ENCODE peak calls at places on chromosomes 13 and 19, in ten cellular contexts. One of them, this sample, is unnamed.

GRCh38 chr13:100532836-100533435 is 55.7 kb downstream of the GGACT start:
- DNase-seq in activated CD8-positive, alpha-beta memory T cell treated with anti-CD3 and anti-CD28 coated beads, Interleukin-2, amount 50 U/mL, for 48 hours: peak
- DNase-seq in HFF-Myc: no peak
- DNase-seq in left kidney: no peak
- DNase-seq in NCI-H1417: no peak
- DNase-seq in HL-60: no peak
- DNase-seq in SK-N-DZ: no peak
- DNase-seq in NCI-H2081: no peak
- DNase-seq in Caco-2: no peak
- DNase-seq in SW480: no peak
- DNase-seq in this sample: no peak

GRCh38 chr19:18611327-18612050 is 1.2 kb upstream of the TMEM59L start:
- DNase-seq in NCI-H2081: no peak
- DNase-seq in SK-N-DZ: no peak
- DNase-seq in HL-60: no peak
- DNase-seq in Caco-2: no peak
- DNase-seq in activated CD8-positive, alpha-beta memory T cell treated with anti-CD3 and anti-CD28 coated beads, Interleukin-2, amount 50 U/mL, for 48 hours: no peak
- DNase-seq in SW480: no peak
- DNase-seq in left kidney: peak
- DNase-seq in NCI-H1417: peak
- DNase-seq in HFF-Myc: no peak
- DNase-seq in this sample: no peak

GRCh38 chr13:103931885-103932284 is 865.7 kb upstream of the SLC10A2 start:
- DNase-seq in activated CD8-positive, alpha-beta memory T cell treated with anti-CD3 and anti-CD28 coated beads, Interleukin-2, amount 50 U/mL, for 48 hours: no peak
- DNase-seq in NCI-H2081: no peak
- DNase-seq in Caco-2: no peak
- DNase-seq in left kidney: peak
- DNase-seq in SW480: no peak
- DNase-seq in SK-N-DZ: no peak
- DNase-seq in HL-60: no peak
- DNase-seq in NCI-H1417: no peak
- DNase-seq in HFF-Myc: no peak
- DNase-seq in this sample: no peak

GRCh38 chr13:46721054-46721453 is 75.9 kb downstream of the ESD start:
- DNase-seq in SK-N-DZ: peak
- DNase-seq in NCI-H1417: peak
- DNase-seq in activated CD8-positive, alpha-beta memory T cell treated with anti-CD3 and anti-CD28 coated beads, Interleukin-2, amount 50 U/mL, for 48 hours: no peak
- DNase-seq in HFF-Myc: peak
- DNase-seq in Caco-2: no peak
- DNase-seq in SW480: peak
- DNase-seq in left kidney: peak
- DNase-seq in NCI-H2081: peak
- DNase-seq in HL-60: peak
- DNase-seq in this sample: no peak

GRCh38 chr19:3346677-3347353 is 19.6 kb upstream of the NFIC start:
- DNase-seq in SW480: no peak
- DNase-seq in SK-N-DZ: no peak
- DNase-seq in HL-60: no peak
- DNase-seq in left kidney: no peak
- DNase-seq in HFF-Myc: no peak
- DNase-seq in activated CD8-positive, alpha-beta memory T cell treated with anti-CD3 and anti-CD28 coated beads, Interleukin-2, amount 50 U/mL, for 48 hours: no peak
- DNase-seq in Caco-2: no peak
- DNase-seq in NCI-H1417: no peak
- DNase-seq in NCI-H2081: no peak
- DNase-seq in this sample: no peak

GRCh38 chr19:18729933-18730530 is 46.6 kb downstream of the CRTC1 start:
- DNase-seq in activated CD8-positive, alpha-beta memory T cell treated with anti-CD3 and anti-CD28 coated beads, Interleukin-2, amount 50 U/mL, for 48 hours: no peak
- DNase-seq in NCI-H2081: no peak
- DNase-seq in HFF-Myc: no peak
- DNase-seq in left kidney: no peak
- DNase-seq in SW480: no peak
- DNase-seq in HL-60: no peak
- DNase-seq in NCI-H1417: no peak
- DNase-seq in Caco-2: no peak
- DNase-seq in SK-N-DZ: no peak
- DNase-seq in this sample: no peak

GRCh38 chr19:58227964-58228583 is 640 bp upstream of the ZNF544 start:
- DNase-seq in activated CD8-positive, alpha-beta memory T cell treated with anti-CD3 and anti-CD28 coated beads, Interleukin-2, amount 50 U/mL, for 48 hours: no peak
- DNase-seq in HL-60: no peak
- DNase-seq in left kidney: peak
- DNase-seq in HFF-Myc: no peak
- DNase-seq in SK-N-DZ: peak
- DNase-seq in NCI-H2081: no peak
- DNase-seq in SW480: no peak
- DNase-seq in Caco-2: no peak
- DNase-seq in NCI-H1417: no peak
- DNase-seq in this sample: no peak

GRCh38 chr13:110421696-110422395 is 114.8 kb downstream of the COL4A2 start:
- DNase-seq in Caco-2: no peak
- DNase-seq in SW480: peak
- DNase-seq in activated CD8-positive, alpha-beta memory T cell treated with anti-CD3 and anti-CD28 coated beads, Interleukin-2, amount 50 U/mL, for 48 hours: no peak
- DNase-seq in HFF-Myc: no peak
- DNase-seq in left kidney: no peak
- DNase-seq in NCI-H2081: no peak
- DNase-seq in HL-60: peak
- DNase-seq in NCI-H1417: no peak
- DNase-seq in SK-N-DZ: no peak
- DNase-seq in this sample: no peak

GRCh38 chr19:7544626-7545025 is 9.1 kb downstream of the PNPLA6 start:
- DNase-seq in HL-60: peak
- DNase-seq in Caco-2: no peak
- DNase-seq in NCI-H1417: no peak
- DNase-seq in SW480: no peak
- DNase-seq in SK-N-DZ: no peak
- DNase-seq in left kidney: no peak
- DNase-seq in NCI-H2081: no peak
- DNase-seq in activated CD8-positive, alpha-beta memory T cell treated with anti-CD3 and anti-CD28 coated beads, Interleukin-2, amount 50 U/mL, for 48 hours: no peak
- DNase-seq in HFF-Myc: no peak
- DNase-seq in this sample: no peak

GRCh38 chr13:102869948-102870676 is 24.3 kb downstream of the ERCC5 start:
- DNase-seq in Caco-2: no peak
- DNase-seq in SK-N-DZ: peak
- DNase-seq in HFF-Myc: no peak
- DNase-seq in SW480: no peak
- DNase-seq in HL-60: peak
- DNase-seq in left kidney: peak
- DNase-seq in NCI-H1417: no peak
- DNase-seq in NCI-H2081: no peak
- DNase-seq in activated CD8-positive, alpha-beta memory T cell treated with anti-CD3 and anti-CD28 coated beads, Interleukin-2, amount 50 U/mL, for 48 hours: no peak
- DNase-seq in this sample: no peak

GRCh38 chr13:95676100-95676774 is 702 bp upstream of the DNAJC3 start:
- DNase-seq in SW480: peak
- DNase-seq in SK-N-DZ: no peak
- DNase-seq in left kidney: no peak
- DNase-seq in HFF-Myc: no peak
- DNase-seq in NCI-H1417: no peak
- DNase-seq in NCI-H2081: peak
- DNase-seq in activated CD8-positive, alpha-beta memory T cell treated with anti-CD3 and anti-CD28 coated beads, Interleukin-2, amount 50 U/mL, for 48 hours: no peak
- DNase-seq in HL-60: peak
- DNase-seq in Caco-2: no peak
- DNase-seq in this sample: no peak

GRCh38 chr19:40739871-40740703 is 10.2 kb downstream of the ACTMAP start:
- DNase-seq in activated CD8-positive, alpha-beta memory T cell treated with anti-CD3 and anti-CD28 coated beads, Interleukin-2, amount 50 U/mL, for 48 hours: no peak
- DNase-seq in SW480: no peak
- DNase-seq in left kidney: no peak
- DNase-seq in NCI-H2081: no peak
- DNase-seq in Caco-2: no peak
- DNase-seq in HL-60: no peak
- DNase-seq in SK-N-DZ: no peak
- DNase-seq in HFF-Myc: no peak
- DNase-seq in NCI-H1417: no peak
- DNase-seq in this sample: no peak

GRCh38 chr13:31236211-31236786 is 36.5 kb downstream of the B3GLCT start:
- DNase-seq in HL-60: peak
- DNase-seq in HFF-Myc: no peak
- DNase-seq in activated CD8-positive, alpha-beta memory T cell treated with anti-CD3 and anti-CD28 coated beads, Interleukin-2, amount 50 U/mL, for 48 hours: no peak
- DNase-seq in Caco-2: no peak
- DNase-seq in SW480: peak
- DNase-seq in SK-N-DZ: peak
- DNase-seq in NCI-H1417: peak
- DNase-seq in left kidney: peak
- DNase-seq in NCI-H2081: peak
- DNase-seq in this sample: no peak

GRCh38 chr13:38804536-38804935 is 117.7 kb downstream of the FREM2 start:
- DNase-seq in HL-60: no peak
- DNase-seq in activated CD8-positive, alpha-beta memory T cell treated with anti-CD3 and anti-CD28 coated beads, Interleukin-2, amount 50 U/mL, for 48 hours: no peak
- DNase-seq in HFF-Myc: no peak
- DNase-seq in NCI-H2081: no peak
- DNase-seq in SW480: peak
- DNase-seq in Caco-2: no peak
- DNase-seq in SK-N-DZ: no peak
- DNase-seq in left kidney: no peak
- DNase-seq in NCI-H1417: no peak
- DNase-seq in this sample: no peak

GRCh38 chr13:94617389-94618000 is 15.8 kb downstream of the GPR180 start:
- DNase-seq in Caco-2: no peak
- DNase-seq in left kidney: peak
- DNase-seq in SK-N-DZ: peak
- DNase-seq in SW480: peak
- DNase-seq in activated CD8-positive, alpha-beta memory T cell treated with anti-CD3 and anti-CD28 coated beads, Interleukin-2, amount 50 U/mL, for 48 hours: no peak
- DNase-seq in NCI-H2081: peak
- DNase-seq in NCI-H1417: peak
- DNase-seq in HFF-Myc: no peak
- DNase-seq in HL-60: peak
- DNase-seq in this sample: no peak

GRCh38 chr19:4229179-4229931 is at the start of gene EBI3:
- DNase-seq in Caco-2: peak
- DNase-seq in activated CD8-positive, alpha-beta memory T cell treated with anti-CD3 and anti-CD28 coated beads, Interleukin-2, amount 50 U/mL, for 48 hours: peak
- DNase-seq in HL-60: no peak
- DNase-seq in NCI-H2081: no peak
- DNase-seq in left kidney: peak
- DNase-seq in SK-N-DZ: no peak
- DNase-seq in NCI-H1417: peak
- DNase-seq in SW480: peak
- DNase-seq in HFF-Myc: no peak
- DNase-seq in this sample: no peak

GRCh38 chr19:54172764-54173699 is at the start of gene TMC4:
- DNase-seq in HL-60: no peak
- DNase-seq in left kidney: peak
- DNase-seq in SW480: peak
- DNase-seq in SK-N-DZ: no peak
- DNase-seq in HFF-Myc: no peak
- DNase-seq in NCI-H2081: peak
- DNase-seq in Caco-2: peak
- DNase-seq in NCI-H1417: peak
- DNase-seq in activated CD8-positive, alpha-beta memory T cell treated with anti-CD3 and anti-CD28 coated beads, Interleukin-2, amount 50 U/mL, for 48 hours: no peak
- DNase-seq in this sample: peak

GRCh38 chr19:45569619-45570421 is 14.8 kb downstream of the OPA3 start:
- DNase-seq in HFF-Myc: no peak
- DNase-seq in NCI-H2081: no peak
- DNase-seq in SW480: no peak
- DNase-seq in NCI-H1417: no peak
- DNase-seq in activated CD8-positive, alpha-beta memory T cell treated with anti-CD3 and anti-CD28 coated beads, Interleukin-2, amount 50 U/mL, for 48 hours: peak
- DNase-seq in SK-N-DZ: no peak
- DNase-seq in HL-60: peak
- DNase-seq in Caco-2: peak
- DNase-seq in left kidney: peak
- DNase-seq in this sample: no peak

GRCh38 chr13:77533875-77534788 is 1.4 kb upstream of the SCEL start:
- DNase-seq in NCI-H1417: no peak
- DNase-seq in activated CD8-positive, alpha-beta memory T cell treated with anti-CD3 and anti-CD28 coated beads, Interleukin-2, amount 50 U/mL, for 48 hours: no peak
- DNase-seq in SW480: peak
- DNase-seq in SK-N-DZ: no peak
- DNase-seq in HL-60: no peak
- DNase-seq in HFF-Myc: no peak
- DNase-seq in Caco-2: no peak
- DNase-seq in NCI-H2081: no peak
- DNase-seq in left kidney: no peak
- DNase-seq in this sample: no peak

GRCh38 chr13:67857581-67858310 is 627.6 kb upstream of the PCDH9 start:
- DNase-seq in SW480: no peak
- DNase-seq in left kidney: no peak
- DNase-seq in activated CD8-positive, alpha-beta memory T cell treated with anti-CD3 and anti-CD28 coated beads, Interleukin-2, amount 50 U/mL, for 48 hours: no peak
- DNase-seq in HFF-Myc: no peak
- DNase-seq in SK-N-DZ: no peak
- DNase-seq in HL-60: no peak
- DNase-seq in Caco-2: no peak
- DNase-seq in NCI-H2081: no peak
- DNase-seq in NCI-H1417: no peak
- DNase-seq in this sample: no peak

GRCh38 chr19:54390942-54391577 is 24.2 kb upstream of the TTYH1 start:
- DNase-seq in activated CD8-positive, alpha-beta memory T cell treated with anti-CD3 and anti-CD28 coated beads, Interleukin-2, amount 50 U/mL, for 48 hours: peak
- DNase-seq in HFF-Myc: peak
- DNase-seq in NCI-H2081: peak
- DNase-seq in left kidney: peak
- DNase-seq in Caco-2: peak
- DNase-seq in NCI-H1417: peak
- DNase-seq in SK-N-DZ: peak
- DNase-seq in HL-60: peak
- DNase-seq in SW480: peak
- DNase-seq in this sample: peak

GRCh38 chr13:43376596-43376995 is 353.2 kb downstream of the DNAJC15 start:
- DNase-seq in SW480: no peak
- DNase-seq in NCI-H1417: no peak
- DNase-seq in NCI-H2081: no peak
- DNase-seq in activated CD8-positive, alpha-beta memory T cell treated with anti-CD3 and anti-CD28 coated beads, Interleukin-2, amount 50 U/mL, for 48 hours: no peak
- DNase-seq in HL-60: no peak
- DNase-seq in left kidney: no peak
- DNase-seq in HFF-Myc: no peak
- DNase-seq in SK-N-DZ: no peak
- DNase-seq in Caco-2: no peak
- DNase-seq in this sample: no peak

GRCh38 chr13:58032676-58033440 is 401.3 kb downstream of the PCDH17 start:
- DNase-seq in HFF-Myc: no peak
- DNase-seq in SK-N-DZ: no peak
- DNase-seq in left kidney: no peak
- DNase-seq in NCI-H2081: peak
- DNase-seq in HL-60: no peak
- DNase-seq in SW480: no peak
- DNase-seq in Caco-2: no peak
- DNase-seq in NCI-H1417: peak
- DNase-seq in activated CD8-positive, alpha-beta memory T cell treated with anti-CD3 and anti-CD28 coated beads, Interleukin-2, amount 50 U/mL, for 48 hours: no peak
- DNase-seq in this sample: no peak

GRCh38 chr13:84413016-84413415 is 530.7 kb upstream of the SLITRK1 start:
- DNase-seq in Caco-2: no peak
- DNase-seq in NCI-H1417: no peak
- DNase-seq in activated CD8-positive, alpha-beta memory T cell treated with anti-CD3 and anti-CD28 coated beads, Interleukin-2, amount 50 U/mL, for 48 hours: no peak
- DNase-seq in HFF-Myc: no peak
- DNase-seq in HL-60: no peak
- DNase-seq in NCI-H2081: no peak
- DNase-seq in SW480: no peak
- DNase-seq in left kidney: no peak
- DNase-seq in SK-N-DZ: no peak
- DNase-seq in this sample: no peak

This sample was measured in LNCaP clone FGC.